ENCODE peak calls at places on chromosomes 3 and 15, in five cellular contexts. One of them, this sample, is unnamed.

GRCh38 chr3:141764041-141764440 is 833 bp downstream of the GRK7 start:
- DNase-seq in activated naive CD4-positive, alpha-beta T cell treated with anti-CD3 and anti-CD28 coated beads for 36 hours: no peak
- DNase-seq in NCI-H2081: no peak
- DNase-seq in glutamatergic neuron: no peak
- DNase-seq in activated T-cell treated with anti-CD3 and anti-CD28 coated beads, Interleukin-2, amount 50 U/mL, for 72 hours: no peak
- DNase-seq in this sample: no peak

GRCh38 chr3:96264701-96265100 is 549.7 kb upstream of the EPHA6 start:
- DNase-seq in activated naive CD4-positive, alpha-beta T cell treated with anti-CD3 and anti-CD28 coated beads for 36 hours: no peak
- DNase-seq in NCI-H2081: no peak
- DNase-seq in glutamatergic neuron: no peak
- DNase-seq in activated T-cell treated with anti-CD3 and anti-CD28 coated beads, Interleukin-2, amount 50 U/mL, for 72 hours: no peak
- DNase-seq in this sample: no peak

GRCh38 chr3:61612211-61612995 is 51.0 kb downstream of the PTPRG start:
- DNase-seq in activated naive CD4-positive, alpha-beta T cell treated with anti-CD3 and anti-CD28 coated beads for 36 hours: no peak
- DNase-seq in NCI-H2081: no peak
- DNase-seq in glutamatergic neuron: no peak
- DNase-seq in activated T-cell treated with anti-CD3 and anti-CD28 coated beads, Interleukin-2, amount 50 U/mL, for 72 hours: no peak
- DNase-seq in this sample: no peak

GRCh38 chr15:25937796-25938195 is 74.7 kb upstream of the ATP10A start:
- DNase-seq in activated naive CD4-positive, alpha-beta T cell treated with anti-CD3 and anti-CD28 coated beads for 36 hours: no peak
- DNase-seq in NCI-H2081: no peak
- DNase-seq in glutamatergic neuron: no peak
- DNase-seq in activated T-cell treated with anti-CD3 and anti-CD28 coated beads, Interleukin-2, amount 50 U/mL, for 72 hours: no peak
- DNase-seq in this sample: no peak

GRCh38 chr3:12449889-12450682 is 34.2 kb upstream of the TSEN2 start:
- DNase-seq in activated naive CD4-positive, alpha-beta T cell treated with anti-CD3 and anti-CD28 coated beads for 36 hours: no peak
- DNase-seq in NCI-H2081: no peak
- DNase-seq in glutamatergic neuron: no peak
- DNase-seq in activated T-cell treated with anti-CD3 and anti-CD28 coated beads, Interleukin-2, amount 50 U/mL, for 72 hours: no peak
- DNase-seq in this sample: no peak

GRCh38 chr15:75640483-75641175 is 605 bp upstream of the IMP3 start:
- DNase-seq in activated naive CD4-positive, alpha-beta T cell treated with anti-CD3 and anti-CD28 coated beads for 36 hours: peak; percentile 81
- DNase-seq in NCI-H2081: peak; percentile 49
- DNase-seq in glutamatergic neuron: peak; percentile 44
- DNase-seq in activated T-cell treated with anti-CD3 and anti-CD28 coated beads, Interleukin-2, amount 50 U/mL, for 72 hours: peak; percentile 61
- DNase-seq in this sample: peak; percentile 62

GRCh38 chr3:47022540-47023161 is 43.2 kb downstream of the NBEAL2 start:
- DNase-seq in activated naive CD4-positive, alpha-beta T cell treated with anti-CD3 and anti-CD28 coated beads for 36 hours: no peak
- DNase-seq in NCI-H2081: no peak
- DNase-seq in glutamatergic neuron: no peak
- DNase-seq in activated T-cell treated with anti-CD3 and anti-CD28 coated beads, Interleukin-2, amount 50 U/mL, for 72 hours: no peak
- DNase-seq in this sample: no peak

GRCh38 chr3:134777341-134777740 is 17.7 kb upstream of the EPHB1 start:
- DNase-seq in activated naive CD4-positive, alpha-beta T cell treated with anti-CD3 and anti-CD28 coated beads for 36 hours: no peak
- DNase-seq in NCI-H2081: no peak
- DNase-seq in glutamatergic neuron: no peak
- DNase-seq in activated T-cell treated with anti-CD3 and anti-CD28 coated beads, Interleukin-2, amount 50 U/mL, for 72 hours: no peak
- DNase-seq in this sample: no peak

GRCh38 chr15:23857028-23857641 is 170.0 kb upstream of the NDN start:
- DNase-seq in activated naive CD4-positive, alpha-beta T cell treated with anti-CD3 and anti-CD28 coated beads for 36 hours: peak; percentile 27
- DNase-seq in NCI-H2081: peak; percentile 25
- DNase-seq in glutamatergic neuron: peak; percentile 82
- DNase-seq in activated T-cell treated with anti-CD3 and anti-CD28 coated beads, Interleukin-2, amount 50 U/mL, for 72 hours: peak; percentile 10
- DNase-seq in this sample: no peak

GRCh38 chr3:10551821-10552630 is 46.6 kb upstream of the ATP2B2 start:
- DNase-seq in activated naive CD4-positive, alpha-beta T cell treated with anti-CD3 and anti-CD28 coated beads for 36 hours: peak; percentile 82
- DNase-seq in NCI-H2081: no peak
- DNase-seq in glutamatergic neuron: no peak
- DNase-seq in activated T-cell treated with anti-CD3 and anti-CD28 coated beads, Interleukin-2, amount 50 U/mL, for 72 hours: peak; percentile 90
- DNase-seq in this sample: no peak

GRCh38 chr3:52132930-52133329 is 21.3 kb downstream of the POC1A start:
- DNase-seq in activated naive CD4-positive, alpha-beta T cell treated with anti-CD3 and anti-CD28 coated beads for 36 hours: no peak
- DNase-seq in NCI-H2081: no peak
- DNase-seq in glutamatergic neuron: no peak
- DNase-seq in activated T-cell treated with anti-CD3 and anti-CD28 coated beads, Interleukin-2, amount 50 U/mL, for 72 hours: no peak
- DNase-seq in this sample: no peak

GRCh38 chr15:44811347-44811746 is 75.0 kb downstream of the TRIM69 start:
- DNase-seq in activated naive CD4-positive, alpha-beta T cell treated with anti-CD3 and anti-CD28 coated beads for 36 hours: no peak
- DNase-seq in NCI-H2081: peak; percentile 82
- DNase-seq in glutamatergic neuron: no peak
- DNase-seq in activated T-cell treated with anti-CD3 and anti-CD28 coated beads, Interleukin-2, amount 50 U/mL, for 72 hours: no peak
- DNase-seq in this sample: no peak

GRCh38 chr15:57190208-57190607 is 186.1 kb upstream of the CGNL1 start:
- DNase-seq in activated naive CD4-positive, alpha-beta T cell treated with anti-CD3 and anti-CD28 coated beads for 36 hours: no peak
- DNase-seq in NCI-H2081: no peak
- DNase-seq in glutamatergic neuron: no peak
- DNase-seq in activated T-cell treated with anti-CD3 and anti-CD28 coated beads, Interleukin-2, amount 50 U/mL, for 72 hours: no peak
- DNase-seq in this sample: no peak

GRCh38 chr3:167520656-167521360 is 47.0 kb upstream of the SERPINI2 start:
- DNase-seq in activated naive CD4-positive, alpha-beta T cell treated with anti-CD3 and anti-CD28 coated beads for 36 hours: no peak
- DNase-seq in NCI-H2081: no peak
- DNase-seq in glutamatergic neuron: no peak
- DNase-seq in activated T-cell treated with anti-CD3 and anti-CD28 coated beads, Interleukin-2, amount 50 U/mL, for 72 hours: no peak
- DNase-seq in this sample: no peak

GRCh38 chr3:38489766-38490165 is 6.4 kb upstream of the EXOG start:
- DNase-seq in activated naive CD4-positive, alpha-beta T cell treated with anti-CD3 and anti-CD28 coated beads for 36 hours: no peak
- DNase-seq in NCI-H2081: no peak
- DNase-seq in glutamatergic neuron: no peak
- DNase-seq in activated T-cell treated with anti-CD3 and anti-CD28 coated beads, Interleukin-2, amount 50 U/mL, for 72 hours: no peak
- DNase-seq in this sample: no peak

GRCh38 chr3:177320765-177321247 is 123.5 kb upstream of the TBL1XR1 start:
- DNase-seq in activated naive CD4-positive, alpha-beta T cell treated with anti-CD3 and anti-CD28 coated beads for 36 hours: no peak
- DNase-seq in NCI-H2081: no peak
- DNase-seq in glutamatergic neuron: no peak
- DNase-seq in activated T-cell treated with anti-CD3 and anti-CD28 coated beads, Interleukin-2, amount 50 U/mL, for 72 hours: no peak
- DNase-seq in this sample: no peak

GRCh38 chr3:179828738-179829137 is 175.9 kb downstream of the USP13 start:
- DNase-seq in activated naive CD4-positive, alpha-beta T cell treated with anti-CD3 and anti-CD28 coated beads for 36 hours: no peak
- DNase-seq in NCI-H2081: no peak
- DNase-seq in glutamatergic neuron: no peak
- DNase-seq in activated T-cell treated with anti-CD3 and anti-CD28 coated beads, Interleukin-2, amount 50 U/mL, for 72 hours: no peak
- DNase-seq in this sample: no peak

GRCh38 chr3:18295171-18295920 is 129.8 kb downstream of the SATB1 start:
- DNase-seq in activated naive CD4-positive, alpha-beta T cell treated with anti-CD3 and anti-CD28 coated beads for 36 hours: peak; percentile 53
- DNase-seq in NCI-H2081: no peak
- DNase-seq in glutamatergic neuron: peak; percentile 29
- DNase-seq in activated T-cell treated with anti-CD3 and anti-CD28 coated beads, Interleukin-2, amount 50 U/mL, for 72 hours: peak; percentile 56
- DNase-seq in this sample: no peak

GRCh38 chr15:100880139-100880896 is 687 bp downstream of the ALDH1A3 start:
- DNase-seq in activated naive CD4-positive, alpha-beta T cell treated with anti-CD3 and anti-CD28 coated beads for 36 hours: no peak
- DNase-seq in NCI-H2081: no peak
- DNase-seq in glutamatergic neuron: peak; percentile 40
- DNase-seq in activated T-cell treated with anti-CD3 and anti-CD28 coated beads, Interleukin-2, amount 50 U/mL, for 72 hours: no peak
- DNase-seq in this sample: no peak

GRCh38 chr3:84224262-84224661 is 734.5 kb upstream of the CADM2 start:
- DNase-seq in activated naive CD4-positive, alpha-beta T cell treated with anti-CD3 and anti-CD28 coated beads for 36 hours: no peak
- DNase-seq in NCI-H2081: no peak
- DNase-seq in glutamatergic neuron: no peak
- DNase-seq in activated T-cell treated with anti-CD3 and anti-CD28 coated beads, Interleukin-2, amount 50 U/mL, for 72 hours: no peak
- DNase-seq in this sample: no peak

GRCh38 chr3:139534992-139535879 is 4.3 kb downstream of the RBP1 start:
- DNase-seq in activated naive CD4-positive, alpha-beta T cell treated with anti-CD3 and anti-CD28 coated beads for 36 hours: no peak
- DNase-seq in NCI-H2081: peak; percentile 57
- DNase-seq in glutamatergic neuron: peak; percentile 53
- DNase-seq in activated T-cell treated with anti-CD3 and anti-CD28 coated beads, Interleukin-2, amount 50 U/mL, for 72 hours: no peak
- DNase-seq in this sample: no peak

GRCh38 chr3:25448750-25449684 is 21.0 kb downstream of the RARB start:
- DNase-seq in activated naive CD4-positive, alpha-beta T cell treated with anti-CD3 and anti-CD28 coated beads for 36 hours: no peak
- DNase-seq in NCI-H2081: peak; percentile 60
- DNase-seq in glutamatergic neuron: peak; percentile 20
- DNase-seq in activated T-cell treated with anti-CD3 and anti-CD28 coated beads, Interleukin-2, amount 50 U/mL, for 72 hours: no peak
- DNase-seq in this sample: peak; percentile 2

GRCh38 chr3:119314821-119315220 is 20.6 kb downstream of the ARHGAP31 start:
- DNase-seq in activated naive CD4-positive, alpha-beta T cell treated with anti-CD3 and anti-CD28 coated beads for 36 hours: no peak
- DNase-seq in NCI-H2081: no peak
- DNase-seq in glutamatergic neuron: peak; percentile 34
- DNase-seq in activated T-cell treated with anti-CD3 and anti-CD28 coated beads, Interleukin-2, amount 50 U/mL, for 72 hours: no peak
- DNase-seq in this sample: no peak

GRCh38 chr3:129346690-129347440 is 68.2 kb downstream of the HMCES start:
- DNase-seq in activated naive CD4-positive, alpha-beta T cell treated with anti-CD3 and anti-CD28 coated beads for 36 hours: no peak
- DNase-seq in NCI-H2081: no peak
- DNase-seq in glutamatergic neuron: no peak
- DNase-seq in activated T-cell treated with anti-CD3 and anti-CD28 coated beads, Interleukin-2, amount 50 U/mL, for 72 hours: no peak
- DNase-seq in this sample: peak; percentile 26

GRCh38 chr3:39531681-39532080 is 64.2 kb downstream of the MOBP start:
- DNase-seq in activated naive CD4-positive, alpha-beta T cell treated with anti-CD3 and anti-CD28 coated beads for 36 hours: no peak
- DNase-seq in NCI-H2081: no peak
- DNase-seq in glutamatergic neuron: no peak
- DNase-seq in activated T-cell treated with anti-CD3 and anti-CD28 coated beads, Interleukin-2, amount 50 U/mL, for 72 hours: no peak
- DNase-seq in this sample: no peak

GRCh38 chr3:169699536-169700050 is 36.1 kb upstream of the MECOM start:
- DNase-seq in activated naive CD4-positive, alpha-beta T cell treated with anti-CD3 and anti-CD28 coated beads for 36 hours: no peak
- DNase-seq in NCI-H2081: no peak
- DNase-seq in glutamatergic neuron: no peak
- DNase-seq in activated T-cell treated with anti-CD3 and anti-CD28 coated beads, Interleukin-2, amount 50 U/mL, for 72 hours: no peak
- DNase-seq in this sample: no peak

GRCh38 chr3:127820221-127820870 is 2.0 kb downstream of the MGLL start:
- DNase-seq in activated naive CD4-positive, alpha-beta T cell treated with anti-CD3 and anti-CD28 coated beads for 36 hours: no peak
- DNase-seq in NCI-H2081: peak; percentile 15
- DNase-seq in glutamatergic neuron: no peak
- DNase-seq in activated T-cell treated with anti-CD3 and anti-CD28 coated beads, Interleukin-2, amount 50 U/mL, for 72 hours: no peak
- DNase-seq in this sample: no peak

GRCh38 chr3:127669541-127670228 is 3.1 kb upstream of the ABTB1 start:
- DNase-seq in activated naive CD4-positive, alpha-beta T cell treated with anti-CD3 and anti-CD28 coated beads for 36 hours: no peak
- DNase-seq in NCI-H2081: no peak
- DNase-seq in glutamatergic neuron: no peak
- DNase-seq in activated T-cell treated with anti-CD3 and anti-CD28 coated beads, Interleukin-2, amount 50 U/mL, for 72 hours: no peak
- DNase-seq in this sample: no peak

GRCh38 chr3:134600166-134600670 is 50.6 kb downstream of the KY start:
- DNase-seq in activated naive CD4-positive, alpha-beta T cell treated with anti-CD3 and anti-CD28 coated beads for 36 hours: no peak
- DNase-seq in NCI-H2081: no peak
- DNase-seq in glutamatergic neuron: no peak
- DNase-seq in activated T-cell treated with anti-CD3 and anti-CD28 coated beads, Interleukin-2, amount 50 U/mL, for 72 hours: no peak
- DNase-seq in this sample: no peak

GRCh38 chr3:128051837-128052766 is at the start of gene SEC61A1:
- DNase-seq in activated naive CD4-positive, alpha-beta T cell treated with anti-CD3 and anti-CD28 coated beads for 36 hours: peak; percentile 95
- DNase-seq in NCI-H2081: peak; percentile 98
- DNase-seq in glutamatergic neuron: peak; percentile 97
- DNase-seq in activated T-cell treated with anti-CD3 and anti-CD28 coated beads, Interleukin-2, amount 50 U/mL, for 72 hours: peak; percentile 99
- DNase-seq in this sample: peak; percentile 74

GRCh38 chr3:138234401-138235179 is 47.5 kb downstream of the ARMC8 start:
- DNase-seq in activated naive CD4-positive, alpha-beta T cell treated with anti-CD3 and anti-CD28 coated beads for 36 hours: no peak
- DNase-seq in NCI-H2081: no peak
- DNase-seq in glutamatergic neuron: no peak
- DNase-seq in activated T-cell treated with anti-CD3 and anti-CD28 coated beads, Interleukin-2, amount 50 U/mL, for 72 hours: no peak
- DNase-seq in this sample: no peak

GRCh38 chr15:64566629-64567427 is 106.5 kb downstream of the ZNF609 start:
- DNase-seq in activated naive CD4-positive, alpha-beta T cell treated with anti-CD3 and anti-CD28 coated beads for 36 hours: no peak
- DNase-seq in NCI-H2081: no peak
- DNase-seq in glutamatergic neuron: no peak
- DNase-seq in activated T-cell treated with anti-CD3 and anti-CD28 coated beads, Interleukin-2, amount 50 U/mL, for 72 hours: no peak
- DNase-seq in this sample: no peak

GRCh38 chr3:64357481-64357880 is 132.2 kb upstream of the PRICKLE2 start:
- DNase-seq in activated naive CD4-positive, alpha-beta T cell treated with anti-CD3 and anti-CD28 coated beads for 36 hours: no peak
- DNase-seq in NCI-H2081: no peak
- DNase-seq in glutamatergic neuron: no peak
- DNase-seq in activated T-cell treated with anti-CD3 and anti-CD28 coated beads, Interleukin-2, amount 50 U/mL, for 72 hours: no peak
- DNase-seq in this sample: no peak

GRCh38 chr15:69459063-69459462 is 6.4 kb downstream of the RPLP1 start:
- DNase-seq in activated naive CD4-positive, alpha-beta T cell treated with anti-CD3 and anti-CD28 coated beads for 36 hours: no peak
- DNase-seq in NCI-H2081: no peak
- DNase-seq in glutamatergic neuron: no peak
- DNase-seq in activated T-cell treated with anti-CD3 and anti-CD28 coated beads, Interleukin-2, amount 50 U/mL, for 72 hours: no peak
- DNase-seq in this sample: no peak